ENCODE peak calls at places on chromosomes 13 and 19, in nine cellular contexts. H is mesendoderm; M is heart right ventricle; S is cardiac muscle cell; R is colonic mucosa; P is CD8-positive, alpha-beta memory T cell; Q is aorta; U is CD4-positive, alpha-beta memory T cell; L is PC-3. K is an unnamed sample. For H3K4me1, the result is how much of the 10 kb centered on the place peaks cover.

GRCh38 chr19:29535432-29535831 is 9.6 kb downstream of the VSTM2B start:
- DNase-seq in H (no peak), M (no peak), S (no peak), R (no peak), P (no peak), Q (peak), U (no peak), L (no peak), K (no peak)

GRCh38 chr19:39299404-39299803 is 3.2 kb downstream of the IFNL1 start:
- DNase-seq in H (no peak), M (no peak), S (no peak), R (no peak), P (peak), Q (no peak), U (peak), L (no peak), K (peak)

GRCh38 chr19:1469936-1470863 is 8.8 kb downstream of the C19orf25 start:
- DNase-seq in H (peak), M (peak), S (peak), R (peak), P (peak), Q (no peak), U (peak), L (peak), K (peak)

GRCh38 chr13:66532146-66532545 is 698.0 kb downstream of the PCDH9 start:
- DNase-seq in H (no peak), M (no peak), S (no peak), R (no peak), P (no peak), Q (no peak), U (no peak), L (peak), K (no peak)

GRCh38 chr19:54105796-54106195 is 3.1 kb downstream of the NDUFA3 start:
- DNase-seq in H (no peak), M (no peak), S (no peak), R (no peak), P (no peak), Q (no peak), U (no peak), L (no peak), K (no peak)

GRCh38 chr19:51737924-51738323 is 13.8 kb downstream of the FPR1 start:
- DNase-seq in H (no peak), M (no peak), S (no peak), R (no peak), P (no peak), Q (no peak), U (no peak), L (no peak), K (no peak)

GRCh38 chr13:21901772-21902708 is 231.2 kb downstream of the FGF9 start:
- DNase-seq in H (no peak), M (no peak), S (no peak), R (no peak), P (no peak), Q (no peak), U (no peak), L (no peak), K (peak)

GRCh38 chr19:55777528-55777927 is 8.6 kb downstream of the RFPL4AL1 start:
- DNase-seq in H (no peak), M (no peak), S (no peak), R (no peak), P (no peak), Q (no peak), U (no peak), L (peak), K (no peak)

GRCh38 chr19:51621178-51621577 is 9.0 kb downstream of the SIGLEC5 start:
- DNase-seq in H (no peak), M (no peak), S (no peak), R (no peak), P (no peak), Q (no peak), U (no peak), L (no peak), K (no peak)

GRCh38 chr19:56314018-56314583 is 538 bp downstream of the ZSCAN5A start:
- DNase-seq in H (peak), M (no peak), S (no peak), R (no peak), P (no peak), Q (no peak), U (no peak), L (peak), K (no peak)

GRCh38 chr13:112812306-112813034 is 122.6 kb downstream of the ATP11A start:
- DNase-seq in H (no peak), M (no peak), S (no peak), R (no peak), P (no peak), Q (no peak), U (no peak), L (no peak), K (no peak)

GRCh38 chr13:110209950-110210603 is 96.9 kb downstream of the COL4A1 start:
- DNase-seq in H (no peak), M (no peak), S (no peak), R (no peak), P (no peak), Q (no peak), U (no peak), L (peak), K (no peak)

GRCh38 chr13:34107814-34108213 is 289.9 kb downstream of the RFC3 start:
- DNase-seq in H (no peak), M (no peak), S (no peak), R (no peak), P (no peak), Q (no peak), U (no peak), L (no peak), K (no peak)

GRCh38 chr19:35327642-35328041 is 1.3 kb upstream of the CD22 start:
- DNase-seq in H (peak), M (no peak), S (no peak), R (no peak), P (no peak), Q (no peak), U (no peak), L (peak), K (no peak)
- H3K4me1 ChIP-seq in H (under half), M (under half), S (under half), R (under half), P (under half), Q (under half), U (under half), L (under half), K (under half)

GRCh38 chr13:94327318-94327717 is 152.2 kb downstream of the DCT start:
- DNase-seq in H (peak), M (no peak), S (no peak), R (no peak), P (no peak), Q (no peak), U (peak), L (no peak), K (no peak)
- H3K4me1 ChIP-seq in H (under half), M (under half), S (under half), R (under half), P (half or more), Q (under half), U (half or more), L (under half), K (under half)

GRCh38 chr19:31511696-31512095 is 162.5 kb upstream of the TSHZ3 start:
- DNase-seq in H (no peak), M (no peak), S (no peak), R (no peak), P (no peak), Q (no peak), U (no peak), L (no peak), K (no peak)

GRCh38 chr19:31510635-31511034 is 161.4 kb upstream of the TSHZ3 start:
- DNase-seq in H (no peak), M (no peak), S (no peak), R (no peak), P (no peak), Q (no peak), U (no peak), L (no peak), K (no peak)

GRCh38 chr19:31512403-31512970 is 163.3 kb upstream of the TSHZ3 start:
- DNase-seq in H (no peak), M (no peak), S (no peak), R (no peak), P (no peak), Q (no peak), U (no peak), L (no peak), K (no peak)

GRCh38 chr19:31513841-31514240 is 164.6 kb upstream of the TSHZ3 start:
- DNase-seq in H (no peak), M (no peak), S (no peak), R (no peak), P (no peak), Q (no peak), U (no peak), L (no peak), K (no peak)

GRCh38 chr19:31511098-31511497 is 161.9 kb upstream of the TSHZ3 start:
- DNase-seq in H (no peak), M (no peak), S (no peak), R (no peak), P (no peak), Q (no peak), U (no peak), L (no peak), K (no peak)
- H3K4me1 ChIP-seq in H (under half), M (under half), S (under half), R (under half), P (under half), Q (under half), U (under half), L (under half), K (under half)

DNA sequence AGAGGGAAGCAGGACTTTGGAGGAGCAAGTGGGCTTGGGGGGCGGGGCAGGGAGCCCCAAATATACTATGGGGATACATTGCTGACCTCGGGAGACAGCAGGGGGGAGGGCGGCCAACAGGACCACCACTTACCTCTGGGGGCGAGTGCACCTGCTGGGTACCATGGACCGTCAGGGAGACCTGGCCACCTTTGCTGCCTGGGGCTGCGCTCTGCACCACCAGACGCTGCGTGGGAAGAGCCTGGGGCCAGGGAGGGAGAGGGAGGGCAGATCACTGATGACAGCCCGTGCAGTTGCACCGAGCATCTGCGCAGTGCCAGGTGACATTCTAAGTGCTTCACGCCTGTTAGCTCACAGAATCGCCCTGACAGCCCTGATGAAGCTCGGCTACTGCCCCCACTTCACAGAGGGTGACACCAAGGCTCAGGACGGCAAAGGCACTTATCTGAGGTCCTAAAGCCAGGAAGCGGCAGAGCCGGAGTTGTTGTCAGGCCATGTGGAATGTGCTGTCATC is 24.1 kb downstream of the RFX1 start:
- DNase-seq in H (no peak), M (no peak), S (no peak), R (no peak), P (no peak), Q (no peak), U (no peak), L (no peak), K (no peak)
- H3K4me1 ChIP-seq in H (under half), M (under half), S (under half), R (under half), P (half or more), Q (under half), U (half or more), L (under half), K (under half)

GRCh38 chr19:11558881-11559828 is at the start of gene ELOF1:
- DNase-seq in H (peak), M (peak), S (peak), R (peak), P (peak), Q (peak), U (peak), L (peak), K (peak)
- H3K4me1 ChIP-seq in H (under half), M (under half), S (under half), R (under half), P (under half), Q (under half), U (under half), L (under half), K (under half)